ENCODE peak calls at places on chromosomes 11 and 22, in five cellular contexts. One of them, this sample, is unnamed.

GRCh38 chr11:19326499-19326898 is 85.8 kb upstream of the E2F8 start:
- DNase-seq in H1: no peak
- DNase-seq in NT2/D1: no peak
- DNase-seq in HepG2: no peak
- DNase-seq in GM12878: no peak
- DNase-seq in this sample: no peak

GRCh38 chr11:57325735-57326048 is 940 bp upstream of the TNKS1BP1 start:
- DNase-seq in H1: no peak
- DNase-seq in NT2/D1: no peak
- DNase-seq in HepG2: no peak
- DNase-seq in GM12878: no peak
- DNase-seq in this sample: peak

GRCh38 chr22:43999378-43999777 is 24.7 kb upstream of the PARVB start:
- DNase-seq in H1: no peak
- DNase-seq in NT2/D1: no peak
- DNase-seq in HepG2: no peak
- DNase-seq in GM12878: no peak
- DNase-seq in this sample: no peak

GRCh38 chr11:117374316-117374715 is 46.7 kb downstream of the CEP164 start:
- DNase-seq in H1: no peak
- DNase-seq in NT2/D1: no peak
- DNase-seq in HepG2: no peak
- DNase-seq in GM12878: no peak
- DNase-seq in this sample: no peak

GRCh38 chr11:56950510-56950909 is 38.2 kb upstream of the OR5AK2 start:
- DNase-seq in H1: no peak
- DNase-seq in NT2/D1: no peak
- DNase-seq in HepG2: no peak
- DNase-seq in GM12878: no peak
- DNase-seq in this sample: no peak

GRCh38 chr11:35045219-35045819 is 93.7 kb upstream of the CD44 start:
- DNase-seq in H1: no peak
- DNase-seq in NT2/D1: no peak
- DNase-seq in HepG2: peak
- DNase-seq in GM12878: no peak
- DNase-seq in this sample: no peak

GRCh38 chr11:69356703-69357457 is 62.9 kb downstream of the MYEOV start:
- DNase-seq in H1: no peak
- DNase-seq in NT2/D1: no peak
- DNase-seq in HepG2: no peak
- DNase-seq in GM12878: no peak
- DNase-seq in this sample: no peak

GRCh38 chr22:38109391-38110000 is 988 bp downstream of the BAIAP2L2 start:
- DNase-seq in H1: no peak
- DNase-seq in NT2/D1: no peak
- DNase-seq in HepG2: no peak
- DNase-seq in GM12878: no peak
- DNase-seq in this sample: no peak

GRCh38 chr11:111077938-111078337 is 167.6 kb upstream of the POU2AF2 start:
- DNase-seq in H1: no peak
- DNase-seq in NT2/D1: no peak
- DNase-seq in HepG2: no peak
- DNase-seq in GM12878: no peak
- DNase-seq in this sample: no peak

GRCh38 chr11:75422248-75423231 is 10.5 kb downstream of the KLHL35 start:
- DNase-seq in H1: no peak
- DNase-seq in NT2/D1: no peak
- DNase-seq in HepG2: peak
- DNase-seq in GM12878: no peak
- DNase-seq in this sample: no peak

GRCh38 chr11:30960387-30960992 is 374.3 kb upstream of the MPPED2 start:
- DNase-seq in H1: no peak
- DNase-seq in NT2/D1: peak
- DNase-seq in HepG2: peak
- DNase-seq in GM12878: no peak
- DNase-seq in this sample: peak

GRCh38 chr11:10743354-10744035 is 7.6 kb upstream of the CTR9 start:
- DNase-seq in H1: no peak
- DNase-seq in NT2/D1: no peak
- DNase-seq in HepG2: no peak
- DNase-seq in GM12878: no peak
- DNase-seq in this sample: no peak

GRCh38 chr11:26244207-26244606 is 87.7 kb upstream of the ANO3 start:
- DNase-seq in H1: no peak
- DNase-seq in NT2/D1: no peak
- DNase-seq in HepG2: no peak
- DNase-seq in GM12878: no peak
- DNase-seq in this sample: no peak

GRCh38 chr11:128058580-128059208 is 528.7 kb downstream of the ETS1 start:
- DNase-seq in H1: no peak
- DNase-seq in NT2/D1: no peak
- DNase-seq in HepG2: no peak
- DNase-seq in GM12878: no peak
- DNase-seq in this sample: no peak

GRCh38 chr22:20422965-20423635 is 14.5 kb downstream of the SCARF2 start:
- DNase-seq in H1: no peak
- DNase-seq in NT2/D1: no peak
- DNase-seq in HepG2: no peak
- DNase-seq in GM12878: no peak
- DNase-seq in this sample: no peak

GRCh38 chr22:20424937-20425587 is 12.6 kb downstream of the SCARF2 start:
- DNase-seq in H1: no peak
- DNase-seq in NT2/D1: no peak
- DNase-seq in HepG2: no peak
- DNase-seq in GM12878: no peak
- DNase-seq in this sample: no peak

GRCh38 chr22:20422271-20422958 is 15.2 kb downstream of the SCARF2 start:
- DNase-seq in H1: no peak
- DNase-seq in NT2/D1: no peak
- DNase-seq in HepG2: no peak
- DNase-seq in GM12878: no peak
- DNase-seq in this sample: no peak

GRCh38 chr22:20424553-20424936 is 13.1 kb downstream of the SCARF2 start:
- DNase-seq in H1: no peak
- DNase-seq in NT2/D1: no peak
- DNase-seq in HepG2: no peak
- DNase-seq in GM12878: no peak
- DNase-seq in this sample: no peak

GRCh38 chr22:20423636-20424511 is 13.8 kb downstream of the SCARF2 start:
- DNase-seq in H1: no peak
- DNase-seq in NT2/D1: no peak
- DNase-seq in HepG2: peak
- DNase-seq in GM12878: no peak
- DNase-seq in this sample: no peak
- TF ChIP-seq SUZ12 in H1: no peak
- TF ChIP-seq SUZ12 in NT2/D1: no peak
- TF ChIP-seq SUZ12 in HepG2: no peak
- TF ChIP-seq SUZ12 in GM12878: no peak
- TF ChIP-seq SUZ12 in this sample: no peak

GRCh38 chr11:70833011-70833410 is 419.4 kb downstream of the SHANK2 start:
- DNase-seq in H1: no peak
- DNase-seq in NT2/D1: no peak
- DNase-seq in HepG2: no peak
- DNase-seq in GM12878: no peak
- DNase-seq in this sample: no peak
- TF ChIP-seq SUZ12 in H1: no peak
- TF ChIP-seq SUZ12 in NT2/D1: no peak
- TF ChIP-seq SUZ12 in HepG2: no peak
- TF ChIP-seq SUZ12 in GM12878: no peak
- TF ChIP-seq SUZ12 in this sample: no peak

DNA sequence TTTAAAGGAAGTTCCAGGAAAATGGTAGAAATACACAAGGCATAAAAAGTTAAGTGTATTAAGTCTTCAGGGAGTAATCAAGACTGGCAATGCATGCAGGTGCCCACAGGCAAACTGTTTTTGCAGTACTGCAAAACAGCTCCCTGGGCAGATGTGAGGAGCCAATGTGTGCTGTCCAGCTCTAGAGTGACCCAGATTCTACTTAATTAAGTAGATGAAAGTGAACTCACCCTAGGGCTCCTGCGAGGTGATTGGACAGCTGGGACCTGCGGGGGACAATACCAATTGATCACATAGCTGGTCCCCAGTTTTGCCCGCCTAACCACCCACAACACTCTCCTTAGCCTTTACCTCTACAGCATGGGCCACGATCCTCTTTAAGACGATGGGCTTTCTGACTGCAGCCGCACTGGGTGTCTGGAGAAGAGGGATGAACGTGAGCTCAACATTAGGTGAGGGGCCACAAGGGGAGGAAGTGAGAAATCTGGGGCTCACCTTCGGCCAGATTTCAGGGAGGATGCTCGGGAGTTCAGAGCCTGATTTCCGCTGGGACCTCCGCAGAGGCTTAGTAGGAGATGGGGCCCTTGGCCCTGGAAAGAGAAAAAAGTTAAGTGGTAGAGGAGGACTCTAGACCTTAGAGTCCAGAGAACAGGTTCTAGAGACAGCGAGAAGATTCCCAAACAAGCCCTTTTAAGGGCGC is 556 bp downstream of the CDCA5 start:
- DNase-seq in H1: no peak
- DNase-seq in NT2/D1: no peak
- DNase-seq in HepG2: no peak
- DNase-seq in GM12878: no peak
- DNase-seq in this sample: no peak
- TF ChIP-seq SUZ12 in H1: no peak
- TF ChIP-seq SUZ12 in NT2/D1: no peak
- TF ChIP-seq SUZ12 in HepG2: no peak
- TF ChIP-seq SUZ12 in GM12878: no peak
- TF ChIP-seq SUZ12 in this sample: no peak

GRCh38 chr22:49930596-49931412 is 12.4 kb downstream of the CRELD2 start:
- DNase-seq in H1: no peak
- DNase-seq in NT2/D1: no peak
- DNase-seq in HepG2: peak
- DNase-seq in GM12878: peak
- DNase-seq in this sample: peak
- TF ChIP-seq SUZ12 in H1: no peak
- TF ChIP-seq SUZ12 in NT2/D1: no peak
- TF ChIP-seq SUZ12 in HepG2: no peak
- TF ChIP-seq SUZ12 in GM12878: no peak
- TF ChIP-seq SUZ12 in this sample: no peak

This sample was measured in HEK293T.